ENCODE peak calls at places on chromosomes 3 and 15, in five cellular contexts. A is NCI-H1105 treated with DMSO at 0.1 percent for 48 hours, G is HS-27A, R is SK-N-SH, C is RPMI8226. X is an unnamed sample.

GRCh38 chr3:46693897-46694235 is 387 bp upstream of the ALS2CL start:
- DNase-seq in A (no peak), G (no peak), R (no peak), C (no peak), X (peak; percentile 85)

GRCh38 chr15:90648137-90649070 is 68.7 kb upstream of the BLM start:
- DNase-seq in A (peak; percentile 28), G (no peak), R (peak; percentile 86), C (peak; percentile 77), X (peak; percentile 88)

GRCh38 chr3:140053011-140053702 is 118.2 kb downstream of the CLSTN2 start:
- DNase-seq in A (no peak), G (no peak), R (peak; percentile 37), C (no peak), X (no peak)

GRCh38 chr15:68553994-68554715 is 24.6 kb upstream of the CORO2B start:
- DNase-seq in A (peak; percentile 81), G (peak; percentile 64), R (peak; percentile 73), C (peak; percentile 86), X (no peak)

GRCh38 chr15:66503780-66504562 is 684 bp downstream of the RPL4 start:
- DNase-seq in A (no peak), G (no peak), R (no peak), C (no peak), X (no peak)

GRCh38 chr3:38003371-38003816 is 12.8 kb downstream of the VILL start:
- DNase-seq in A (peak; percentile 4), G (no peak), R (peak; percentile 90), C (no peak), X (peak; percentile 64)

GRCh38 chr15:63363292-63363691 is 18.4 kb downstream of the CA12 start:
- DNase-seq in A (no peak), G (no peak), R (no peak), C (no peak), X (no peak)

GRCh38 chr3:132464066-132464465 is 46.8 kb downstream of the DNAJC13 start:
- DNase-seq in A (no peak), G (no peak), R (no peak), C (no peak), X (no peak)

GRCh38 chr3:64491843-64492242 is 196.0 kb downstream of the ADAMTS9 start:
- DNase-seq in A (no peak), G (no peak), R (peak; percentile 57), C (no peak), X (no peak)

GRCh38 chr3:121698914-121699313 is 38.2 kb upstream of the HCLS1 start:
- DNase-seq in A (no peak), G (no peak), R (no peak), C (no peak), X (no peak)

GRCh38 chr3:23968467-23969184 is 23.5 kb downstream of the NR1D2 start:
- DNase-seq in A (peak; percentile 23), G (peak; percentile 34), R (no peak), C (no peak), X (no peak)

GRCh38 chr3:70854108-70854507 is 541.7 kb upstream of the MDFIC2 start:
- DNase-seq in A (peak; percentile 21), G (no peak), R (no peak), C (no peak), X (no peak)

GRCh38 chr15:22979069-22979698 is 984 bp downstream of the CYFIP1 start:
- DNase-seq in A (peak; percentile 17), G (no peak), R (peak; percentile 67), C (peak; percentile 71), X (no peak)

GRCh38 chr3:46110701-46111493 is 83.6 kb upstream of the XCR1 start:
- DNase-seq in A (peak; percentile 64), G (peak; percentile 93), R (no peak), C (peak; percentile 99), X (peak; percentile 94)

GRCh38 chr3:9507586-9508578 is 45.7 kb downstream of the LHFPL4 start:
- DNase-seq in A (no peak), G (no peak), R (no peak), C (no peak), X (no peak)

GRCh38 chr3:53842436-53843194 is 3.6 kb downstream of the CHDH start:
- DNase-seq in A (no peak), G (no peak), R (no peak), C (no peak), X (no peak)

GRCh38 chr3:127986803-127987202 is 65.4 kb upstream of the SEC61A1 start:
- DNase-seq in A (no peak), G (no peak), R (no peak), C (no peak), X (no peak)

GRCh38 chr3:79917561-79917960 is 149.8 kb upstream of the ROBO1 start:
- DNase-seq in A (no peak), G (no peak), R (no peak), C (no peak), X (no peak)

GRCh38 chr3:126373682-126374601 is 16.7 kb upstream of the KLF15 start:
- DNase-seq in A (no peak), G (no peak), R (no peak), C (no peak), X (no peak)

GRCh38 chr3:85939026-85939616 is 980.3 kb downstream of the CADM2 start:
- DNase-seq in A (peak; percentile 94), G (no peak), R (no peak), C (no peak), X (no peak)

GRCh38 chr3:75294124-75294523 is 370.0 kb upstream of the FRG2C start:
- DNase-seq in A (peak; percentile 12), G (peak; percentile 3), R (peak; percentile 78), C (peak; percentile 5), X (no peak)

GRCh38 chr3:102464261-102464660 is 29.4 kb downstream of the ZPLD1 start:
- DNase-seq in A (no peak), G (no peak), R (no peak), C (no peak), X (no peak)

GRCh38 chr3:177051419-177051818 is 145.9 kb downstream of the TBL1XR1 start:
- DNase-seq in A (peak; percentile 91), G (no peak), R (peak; percentile 42), C (no peak), X (no peak)

GRCh38 chr3:134640872-134641470 is 9.9 kb downstream of the KY start:
- DNase-seq in A (peak; percentile 24), G (no peak), R (peak; percentile 64), C (peak; percentile 45), X (no peak)

GRCh38 chr15:93467327-93467726 is 378.3 kb upstream of the RGMA start:
- DNase-seq in A (peak; percentile 66), G (no peak), R (no peak), C (no peak), X (no peak)

GRCh38 chr3:30124435-30125390 is 481.7 kb upstream of the TGFBR2 start:
- DNase-seq in A (peak; percentile 57), G (no peak), R (no peak), C (no peak), X (no peak)

GRCh38 chr3:9778518-9779129 is 8.9 kb upstream of the CAMK1 start:
- DNase-seq in A (no peak), G (no peak), R (no peak), C (no peak), X (no peak)

GRCh38 chr15:96851613-96852012 is 521.1 kb downstream of the NR2F2 start:
- DNase-seq in A (no peak), G (no peak), R (no peak), C (no peak), X (no peak)

GRCh38 chr3:148641712-148642111 is 56.0 kb upstream of the AGTR1 start:
- DNase-seq in A (no peak), G (no peak), R (no peak), C (no peak), X (no peak)

GRCh38 chr3:55828712-55829111 is 341.6 kb upstream of the WNT5A start:
- DNase-seq in A (no peak), G (no peak), R (no peak), C (no peak), X (no peak)

GRCh38 chr15:98626153-98626552 is 22.2 kb upstream of the IGF1R start:
- DNase-seq in A (no peak), G (no peak), R (no peak), C (no peak), X (no peak)

GRCh38 chr3:81692766-81693165 is 68.7 kb downstream of the GBE1 start:
- DNase-seq in A (no peak), G (no peak), R (no peak), C (no peak), X (no peak)